ENCODE peak calls at places on chromosomes 11 and 22, in four cellular contexts. One of them, this sample, is unnamed.

GRCh38 chr11:14577835-14578529 is 57.8 kb upstream of the PSMA1 start:
- DNase-seq in prostate gland: no peak
- DNase-seq in uterus: no peak
- DNase-seq in IMR-90: no peak
- DNase-seq in this sample: no peak

GRCh38 chr22:50305658-50306566 is 1.5 kb downstream of the PLXNB2 start:
- DNase-seq in IMR-90: peak; percentile 95
- DNase-seq in prostate gland: peak; percentile 93
- DNase-seq in uterus: peak; percentile 86
- DNase-seq in this sample: peak; percentile 99

GRCh38 chr22:49628351-49629023 is 199.2 kb downstream of the BRD1 start:
- DNase-seq in prostate gland: no peak
- DNase-seq in uterus: no peak
- DNase-seq in IMR-90: no peak
- DNase-seq in this sample: no peak

GRCh38 chr22:22422629-22423112 is 85.9 kb downstream of the ZNF280B start:
- DNase-seq in uterus: no peak
- DNase-seq in IMR-90: peak; percentile 48
- DNase-seq in prostate gland: no peak
- DNase-seq in this sample: peak; percentile 75

GRCh38 chr22:38088723-38089473 is 4.9 kb upstream of the SLC16A8 start:
- DNase-seq in IMR-90: no peak
- DNase-seq in uterus: no peak
- DNase-seq in prostate gland: no peak
- DNase-seq in this sample: no peak

GRCh38 chr11:5449432-5449831 is 309 bp downstream of the OR51I2 start:
- DNase-seq in uterus: no peak
- DNase-seq in IMR-90: no peak
- DNase-seq in prostate gland: no peak
- DNase-seq in this sample: no peak

GRCh38 chr11:109978895-109979294 is 114.3 kb upstream of the ZC3H12C start:
- DNase-seq in uterus: no peak
- DNase-seq in IMR-90: peak; percentile 50
- DNase-seq in prostate gland: no peak
- DNase-seq in this sample: no peak

GRCh38 chr11:47325271-47326041 is 27.0 kb downstream of the MYBPC3 start:
- DNase-seq in uterus: no peak
- DNase-seq in IMR-90: no peak
- DNase-seq in prostate gland: no peak
- DNase-seq in this sample: no peak

GRCh38 chr22:38172016-38172431 is 9.6 kb downstream of the PLA2G6 start:
- DNase-seq in uterus: no peak
- DNase-seq in prostate gland: no peak
- DNase-seq in IMR-90: peak; percentile 51
- DNase-seq in this sample: no peak

GRCh38 chr22:32920734-32921133 is 119.2 kb downstream of the TIMP3 start:
- DNase-seq in prostate gland: no peak
- DNase-seq in IMR-90: no peak
- DNase-seq in uterus: no peak
- DNase-seq in this sample: no peak

DNA sequence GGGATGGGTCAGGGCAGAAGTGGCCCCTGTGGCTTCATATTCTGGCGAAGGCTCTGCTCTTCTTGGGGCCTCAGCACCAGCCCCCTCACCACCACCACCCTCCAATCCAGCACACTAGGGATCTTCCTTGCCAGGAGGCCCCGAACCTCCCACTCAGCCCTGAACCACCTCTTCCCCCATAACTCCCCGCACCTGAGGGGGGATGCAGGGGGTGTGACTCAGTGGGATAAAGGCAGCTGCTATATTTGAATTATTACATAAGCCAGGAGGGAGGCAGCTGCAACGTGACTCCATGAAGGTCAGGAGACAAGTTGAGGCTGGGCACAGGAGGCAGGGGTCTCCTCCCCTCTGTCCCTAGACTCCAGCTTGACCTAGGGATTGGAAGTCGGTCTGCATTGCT is 5.6 kb upstream of the PDE2A start:
- DNase-seq in IMR-90: no peak
- DNase-seq in uterus: no peak
- DNase-seq in prostate gland: no peak
- DNase-seq in this sample: no peak
- TF ChIP-seq POLR2A in IMR-90: no peak
- TF ChIP-seq POLR2A in uterus: no peak
- TF ChIP-seq POLR2A in prostate gland: no peak
- TF ChIP-seq POLR2A in this sample: no peak

GRCh38 chr11:75944515-75944914 is 129.5 kb downstream of the UVRAG start:
- DNase-seq in IMR-90: no peak
- DNase-seq in prostate gland: no peak
- DNase-seq in uterus: no peak
- DNase-seq in this sample: no peak
- H3K4me1 ChIP-seq in IMR-90: peaks cover 2% of the 10 kb centered on the region
- H3K4me1 ChIP-seq in prostate gland: no peaks in the 10 kb centered on the region
- H3K4me1 ChIP-seq in uterus: no peaks in the 10 kb centered on the region
- H3K4me1 ChIP-seq in this sample: peaks cover 21% of the 10 kb centered on the region

DNA sequence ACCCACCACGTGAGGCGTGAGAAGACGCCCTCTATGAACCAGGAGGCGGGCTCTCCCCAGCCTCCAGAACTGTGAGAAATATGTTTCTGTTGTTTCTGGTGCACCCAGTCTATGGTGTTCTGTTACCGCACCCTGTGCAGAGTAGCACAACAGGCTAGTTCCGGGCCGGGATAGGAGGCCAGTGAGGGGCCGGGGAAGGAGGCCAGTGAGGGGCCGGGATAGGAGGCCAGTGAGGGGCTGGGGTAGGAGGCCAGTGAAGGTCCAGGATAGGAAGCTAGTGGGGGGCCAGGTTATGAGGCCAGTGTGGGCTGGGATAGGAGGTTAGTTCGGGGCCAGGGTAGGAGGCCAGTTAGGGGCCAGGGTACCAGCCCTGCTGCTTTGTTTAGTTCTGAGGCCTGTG is 204.6 kb downstream of the BARX2 start:
- DNase-seq in IMR-90: no peak
- DNase-seq in uterus: no peak
- DNase-seq in prostate gland: no peak
- DNase-seq in this sample: no peak
- TF ChIP-seq CTCF in IMR-90: no peak
- TF ChIP-seq CTCF in uterus: no peak
- TF ChIP-seq CTCF in prostate gland: no peak
- TF ChIP-seq CTCF in this sample: no peak

DNA sequence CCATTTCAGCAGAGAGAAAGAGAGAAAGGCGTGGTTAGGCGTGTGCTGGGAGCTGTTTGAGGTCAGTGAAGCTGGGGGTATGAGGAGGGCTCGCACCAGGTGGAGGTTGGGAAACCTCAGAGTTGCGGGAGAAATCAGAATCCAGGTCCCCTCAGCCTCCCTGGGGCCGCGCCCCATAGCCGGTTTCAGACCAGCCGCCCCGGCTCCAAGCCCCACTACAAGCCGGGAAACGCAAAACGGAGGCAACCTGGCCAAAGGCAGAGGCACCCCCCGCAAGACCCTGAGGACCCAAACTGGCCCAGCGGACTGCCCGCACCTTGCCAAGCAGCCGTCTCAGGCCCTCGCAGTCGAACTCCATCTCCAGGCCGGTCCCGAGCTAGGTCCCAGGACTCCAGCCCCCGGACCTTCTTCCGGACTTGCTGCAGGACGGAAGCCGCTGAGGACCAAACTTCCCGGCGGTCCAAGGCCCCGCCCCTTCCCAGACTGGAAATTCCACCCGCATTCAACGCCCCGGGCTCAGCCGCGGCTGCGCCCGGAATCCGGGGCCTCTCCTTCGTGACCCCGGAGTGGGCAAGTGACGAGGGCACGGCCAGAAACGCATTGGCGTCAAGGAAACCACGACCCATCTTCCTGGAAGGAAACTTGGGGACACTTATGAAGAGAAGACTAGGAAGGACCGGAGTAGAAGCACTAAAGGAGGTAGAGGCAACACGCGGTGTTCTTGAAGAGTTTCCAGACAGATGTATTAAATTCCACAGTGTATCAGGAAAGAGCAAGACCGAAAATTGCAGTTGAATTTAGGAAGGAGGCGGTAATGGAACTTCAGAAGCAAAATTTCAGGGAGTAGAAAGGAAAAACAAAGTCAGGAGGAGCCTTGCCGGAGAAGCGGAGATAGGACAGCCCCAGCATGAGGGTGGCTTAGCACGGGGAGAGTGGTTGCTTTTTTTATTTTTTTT is at the start of gene UEVLD:
- DNase-seq in prostate gland: peak; percentile 85
- DNase-seq in uterus: peak; percentile 89
- DNase-seq in IMR-90: peak; percentile 89
- DNase-seq in this sample: peak; percentile 89
- TF ChIP-seq POLR2A in prostate gland: peak; percentile 55
- TF ChIP-seq POLR2A in uterus: no peak
- TF ChIP-seq POLR2A in IMR-90: peak; percentile 71
- TF ChIP-seq POLR2A in this sample: no peak

DNA sequence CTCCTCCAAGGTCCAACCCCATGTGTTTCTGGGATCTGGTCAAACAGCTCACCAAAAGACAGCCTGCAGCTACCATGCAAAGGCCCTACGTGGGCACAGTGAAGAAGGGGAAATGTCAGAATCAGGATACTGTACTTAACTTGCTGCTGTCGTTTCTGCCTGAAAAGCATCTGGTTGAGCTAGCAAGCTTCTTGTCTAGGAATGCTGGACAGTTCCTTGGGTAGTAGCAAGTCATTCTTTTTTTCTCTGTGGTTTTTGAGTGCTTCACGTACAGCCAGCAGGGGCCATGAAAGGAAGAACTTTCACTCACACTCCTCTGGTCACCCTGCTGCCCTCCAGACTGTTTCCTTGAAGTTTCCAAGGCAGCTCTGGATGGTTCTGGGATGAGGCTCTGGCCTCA is 24.7 kb downstream of the RCOR2 start:
- DNase-seq in IMR-90: peak; percentile 57
- DNase-seq in prostate gland: no peak
- DNase-seq in uterus: no peak
- DNase-seq in this sample: no peak
- H3K4me1 ChIP-seq in IMR-90: peaks cover 8% of the 10 kb centered on the region
- H3K4me1 ChIP-seq in prostate gland: peaks cover 18% of the 10 kb centered on the region
- H3K4me1 ChIP-seq in uterus: peaks cover 13% of the 10 kb centered on the region
- H3K4me1 ChIP-seq in this sample: peaks cover 56% of the 10 kb centered on the region

GRCh38 chr11:111455291-111456085 is 56.7 kb downstream of the BTG4 start:
- DNase-seq in prostate gland: no peak
- DNase-seq in uterus: no peak
- DNase-seq in IMR-90: no peak
- DNase-seq in this sample: no peak

GRCh38 chr11:111456859-111457730 is 55.1 kb downstream of the BTG4 start:
- DNase-seq in uterus: no peak
- DNase-seq in IMR-90: no peak
- DNase-seq in prostate gland: no peak
- DNase-seq in this sample: no peak

GRCh38 chr11:111452817-111453607 is 59.2 kb downstream of the BTG4 start:
- DNase-seq in IMR-90: no peak
- DNase-seq in prostate gland: no peak
- DNase-seq in uterus: no peak
- DNase-seq in this sample: no peak

GRCh38 chr11:111456086-111456858 is 55.9 kb downstream of the BTG4 start:
- DNase-seq in IMR-90: no peak
- DNase-seq in uterus: no peak
- DNase-seq in prostate gland: no peak
- DNase-seq in this sample: no peak

DNA sequence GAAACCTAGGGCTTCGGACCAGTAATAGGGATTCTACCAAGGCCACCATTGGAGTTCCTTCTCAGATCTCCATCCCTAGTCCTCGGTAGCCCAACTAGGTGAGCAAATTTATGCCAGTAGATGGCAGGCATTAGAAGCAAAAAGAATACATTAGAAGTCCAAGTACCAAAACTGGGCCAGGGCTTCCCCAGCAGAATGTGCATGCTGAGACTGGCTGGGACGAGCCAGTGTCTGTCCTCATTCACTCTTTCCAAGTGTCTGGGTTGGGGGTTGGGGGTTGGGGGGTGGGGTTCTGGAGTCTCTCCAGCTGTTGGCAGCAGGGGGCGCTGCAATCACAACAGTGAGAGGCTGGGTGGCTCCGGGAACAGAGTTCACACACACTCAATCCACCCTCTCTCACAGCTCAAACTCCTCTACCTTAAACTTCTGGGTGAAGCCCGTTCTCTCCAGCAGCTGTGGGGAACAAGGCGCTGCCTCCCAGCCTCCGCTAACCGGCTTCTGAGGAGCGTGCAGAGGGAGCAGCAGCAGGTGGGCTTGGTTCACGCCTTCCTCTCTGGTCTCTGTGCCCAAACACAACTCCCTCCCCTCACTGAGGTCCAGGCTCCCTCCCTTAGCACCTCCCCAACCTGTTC is 57.5 kb downstream of the BTG4 start:
- DNase-seq in prostate gland: peak; percentile 49
- DNase-seq in uterus: no peak
- DNase-seq in IMR-90: peak; percentile 73
- DNase-seq in this sample: peak; percentile 27
- TF ChIP-seq CTCF in prostate gland: no peak
- TF ChIP-seq CTCF in uterus: no peak
- TF ChIP-seq CTCF in IMR-90: peak; percentile 56
- TF ChIP-seq CTCF in this sample: no peak

GRCh38 chr11:19075636-19076035 is 15.1 kb upstream of the MRGPRX2 start:
- DNase-seq in uterus: no peak
- DNase-seq in prostate gland: no peak
- DNase-seq in IMR-90: no peak
- DNase-seq in this sample: peak; percentile 65

GRCh38 chr11:19072464-19072863 is 11.9 kb upstream of the MRGPRX2 start:
- DNase-seq in prostate gland: no peak
- DNase-seq in uterus: no peak
- DNase-seq in IMR-90: no peak
- DNase-seq in this sample: peak; percentile 36

GRCh38 chr11:19076744-19077589 is 16.4 kb upstream of the MRGPRX2 start:
- DNase-seq in IMR-90: peak; percentile 19
- DNase-seq in uterus: peak; percentile 35
- DNase-seq in prostate gland: peak; percentile 39
- DNase-seq in this sample: peak; percentile 74

GRCh38 chr11:19073454-19074415 is 13.2 kb upstream of the MRGPRX2 start:
- DNase-seq in prostate gland: no peak
- DNase-seq in IMR-90: no peak
- DNase-seq in uterus: no peak
- DNase-seq in this sample: peak; percentile 68

GRCh38 chr11:19071255-19071654 is 10.7 kb upstream of the MRGPRX2 start:
- DNase-seq in IMR-90: peak; percentile 82
- DNase-seq in prostate gland: peak; percentile 60
- DNase-seq in uterus: peak; percentile 55
- DNase-seq in this sample: peak; percentile 84
- TF ChIP-seq POLR2A in IMR-90: no peak
- TF ChIP-seq POLR2A in prostate gland: no peak
- TF ChIP-seq POLR2A in uterus: no peak
- TF ChIP-seq POLR2A in this sample: no peak

DNA sequence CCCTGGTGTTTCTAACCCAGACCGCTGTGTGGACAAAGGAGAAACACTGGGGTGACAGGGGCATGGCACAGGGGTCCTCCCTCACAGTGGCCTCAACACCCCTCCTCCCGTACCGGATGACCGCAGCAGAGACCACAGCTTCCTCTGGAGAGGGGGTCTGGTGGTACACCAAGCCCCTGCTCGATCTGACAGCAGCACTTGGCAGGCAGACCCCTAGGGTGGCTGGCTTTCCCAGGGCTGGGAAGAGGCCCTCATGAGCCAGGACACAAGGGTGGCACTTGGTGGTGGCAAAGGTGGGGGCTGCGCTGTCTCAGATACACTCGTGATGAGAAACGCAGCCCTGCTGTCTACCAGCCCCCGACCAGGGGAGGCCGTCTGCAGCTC is 38.7 kb downstream of the DUSP8 start:
- DNase-seq in prostate gland: no peak
- DNase-seq in IMR-90: no peak
- DNase-seq in uterus: no peak
- DNase-seq in this sample: no peak
- H3K4me1 ChIP-seq in prostate gland: peaks cover 23% of the 10 kb centered on the region
- H3K4me1 ChIP-seq in IMR-90: peaks cover 3% of the 10 kb centered on the region
- H3K4me1 ChIP-seq in uterus: peaks cover 23% of the 10 kb centered on the region
- H3K4me1 ChIP-seq in this sample: peaks cover 54% of the 10 kb centered on the region

GRCh38 chr11:126990716-126991480 is 9.7 kb downstream of the KIRREL3 start:
- DNase-seq in uterus: no peak
- DNase-seq in prostate gland: no peak
- DNase-seq in IMR-90: peak; percentile 40
- DNase-seq in this sample: no peak
- TF ChIP-seq CTCF in uterus: no peak
- TF ChIP-seq CTCF in prostate gland: no peak
- TF ChIP-seq CTCF in IMR-90: no peak
- TF ChIP-seq CTCF in this sample: no peak